ENCODE peak calls at places on chromosomes 6 and 20, in seven cellular contexts. G is GM13977; X is A673; H is epithelial cell of proximal tubule; S is activated CD8-positive, alpha-beta T cell treated with anti-CD3 and anti-CD28 coated beads for 36 hours; Y is WTC11; D is foreskin fibroblast. K is an unnamed sample.

GRCh38 chr6:148866657-148867268 is 119.9 kb downstream of the UST start:
- DNase-seq in S (no peak), G (peak; percentile 73), D (no peak), X (no peak), Y (no peak), H (no peak), K (peak; percentile 60)

GRCh38 chr20:9996944-9997343 is 37.8 kb upstream of the ANKEF1 start:
- DNase-seq in G (no peak), H (no peak), Y (no peak), S (no peak), X (no peak), D (peak; percentile 73), K (no peak)

GRCh38 chr6:6975395-6976111 is 132.2 kb upstream of the RREB1 start:
- DNase-seq in D (no peak), H (no peak), S (no peak), X (no peak), G (no peak), Y (no peak), K (no peak)

GRCh38 chr20:50151034-50151743 is 2.3 kb downstream of the PEDS1 start:
- DNase-seq in G (no peak), H (no peak), D (no peak), X (no peak), S (no peak), Y (no peak), K (no peak)

GRCh38 chr20:11716239-11716944 is 201.3 kb upstream of the BTBD3 start:
- DNase-seq in Y (peak; percentile 29), S (no peak), X (peak; percentile 60), G (no peak), D (peak; percentile 81), H (peak; percentile 61), K (no peak)

GRCh38 chr20:16020971-16021370 is 552.3 kb downstream of the KIF16B start:
- DNase-seq in H (peak; percentile 61), D (peak; percentile 70), X (no peak), S (no peak), G (no peak), Y (no peak), K (no peak)

GRCh38 chr20:63172726-63173125 is 43.2 kb downstream of the YTHDF1 start:
- DNase-seq in Y (peak; percentile 74), H (no peak), S (peak; percentile 58), X (no peak), D (no peak), G (peak; percentile 66), K (no peak)

GRCh38 chr6:149044394-149044965 is 273.0 kb upstream of the TAB2 start:
- DNase-seq in D (peak; percentile 74), H (no peak), S (no peak), G (no peak), X (no peak), Y (no peak), K (no peak)

GRCh38 chr6:10850728-10851127 is 12.4 kb upstream of the MAK start:
- DNase-seq in G (no peak), S (no peak), D (no peak), X (no peak), H (no peak), Y (no peak), K (no peak)

GRCh38 chr20:50916257-50916656 is 15.0 kb downstream of the ADNP start:
- DNase-seq in G (no peak), Y (no peak), D (peak; percentile 84), S (no peak), X (peak; percentile 62), H (no peak), K (no peak)

GRCh38 chr20:36468149-36469000 is 72.9 kb upstream of the MYL9 start:
- DNase-seq in D (peak; percentile 55), G (no peak), S (no peak), Y (no peak), X (no peak), H (no peak), K (no peak)

GRCh38 chr6:53593001-53593488 is 48.1 kb upstream of the GCLC start:
- DNase-seq in S (no peak), G (no peak), X (peak; percentile 6), H (no peak), Y (no peak), D (peak; percentile 7), K (no peak)

GRCh38 chr6:132937466-132937906 is 123.1 kb downstream of the RPS12 start:
- DNase-seq in H (peak; percentile 41), D (peak; percentile 58), S (peak; percentile 59), Y (peak; percentile 62), X (peak; percentile 63), G (peak; percentile 22), K (peak; percentile 17)

GRCh38 chr6:17846762-17847161 is 140.0 kb upstream of the NUP153 start:
- DNase-seq in H (no peak), X (no peak), S (no peak), G (no peak), Y (no peak), D (no peak), K (no peak)

GRCh38 chr6:42505377-42505702 is 53.6 kb upstream of the TRERF1 start:
- DNase-seq in G (no peak), D (peak; percentile 68), X (no peak), H (no peak), Y (no peak), S (no peak), K (no peak)

GRCh38 chr6:44222987-44223470 is 366 bp upstream of the SLC29A1 start:
- DNase-seq in Y (no peak), X (peak; percentile 37), D (no peak), S (peak; percentile 26), H (no peak), G (no peak), K (no peak)

GRCh38 chr20:61271273-61272221 is 19.5 kb downstream of the CDH4 start:
- DNase-seq in Y (no peak), D (peak; percentile 36), X (peak; percentile 80), G (no peak), H (no peak), S (no peak), K (no peak)

GRCh38 chr6:125154184-125155135 is 887 bp downstream of the TPD52L1 start:
- DNase-seq in G (peak; percentile 46), S (peak; percentile 51), X (peak; percentile 26), D (peak; percentile 36), H (peak; percentile 42), Y (peak; percentile 42), K (peak; percentile 19)

GRCh38 chr20:51763965-51764602 is 4.1 kb downstream of the ATP9A start:
- DNase-seq in H (no peak), Y (no peak), X (no peak), D (peak; percentile 42), G (no peak), S (no peak), K (no peak)

GRCh38 chr6:14858808-14859207 is 387.1 kb upstream of the JARID2 start:
- DNase-seq in H (no peak), S (peak; percentile 41), G (no peak), D (no peak), Y (no peak), X (no peak), K (no peak)

GRCh38 chr20:43034981-43035724 is 154.6 kb downstream of the PTPRT start:
- DNase-seq in Y (no peak), S (no peak), H (no peak), D (no peak), G (no peak), X (no peak), K (no peak)

GRCh38 chr6:26053929-26054658 is 33.1 kb upstream of the HFE start:
- DNase-seq in S (no peak), G (no peak), X (peak; percentile 30), H (no peak), D (peak; percentile 44), Y (no peak), K (no peak)

GRCh38 chr20:9344080-9344920 is 170.1 kb upstream of the LAMP5 start:
- DNase-seq in G (no peak), H (peak; percentile 52), D (peak; percentile 55), S (no peak), Y (no peak), X (peak; percentile 48), K (no peak)

GRCh38 chr6:69987550-69987949 is 121.2 kb downstream of the COL19A1 start:
- DNase-seq in S (no peak), X (no peak), Y (no peak), D (no peak), H (no peak), G (no peak), K (no peak)

GRCh38 chr20:51184289-51184688 is 161.4 kb upstream of the KCNG1 start:
- DNase-seq in D (no peak), X (no peak), S (no peak), Y (no peak), G (no peak), H (no peak), K (no peak)

GRCh38 chr6:4135665-4136353 is 434 bp upstream of the ECI2 start:
- DNase-seq in H (no peak), X (peak; percentile 96), Y (peak; percentile 95), S (peak; percentile 97), D (peak; percentile 98), G (peak; percentile 99), K (peak; percentile 99)
- TF ChIP-seq CTCF in H (no peak), X (no peak), Y (no peak), S (no peak), D (no peak), G (no peak), K (no peak)

GRCh38 chr20:60249436-60249835 is 291.2 kb downstream of the CDH26 start:
- DNase-seq in X (peak; percentile 21), H (peak; percentile 78), S (no peak), G (no peak), D (peak; percentile 98), Y (no peak), K (no peak)
- TF ChIP-seq CTCF in X (no peak), H (no peak), S (no peak), G (no peak), D (no peak), Y (no peak), K (no peak)

DNA sequence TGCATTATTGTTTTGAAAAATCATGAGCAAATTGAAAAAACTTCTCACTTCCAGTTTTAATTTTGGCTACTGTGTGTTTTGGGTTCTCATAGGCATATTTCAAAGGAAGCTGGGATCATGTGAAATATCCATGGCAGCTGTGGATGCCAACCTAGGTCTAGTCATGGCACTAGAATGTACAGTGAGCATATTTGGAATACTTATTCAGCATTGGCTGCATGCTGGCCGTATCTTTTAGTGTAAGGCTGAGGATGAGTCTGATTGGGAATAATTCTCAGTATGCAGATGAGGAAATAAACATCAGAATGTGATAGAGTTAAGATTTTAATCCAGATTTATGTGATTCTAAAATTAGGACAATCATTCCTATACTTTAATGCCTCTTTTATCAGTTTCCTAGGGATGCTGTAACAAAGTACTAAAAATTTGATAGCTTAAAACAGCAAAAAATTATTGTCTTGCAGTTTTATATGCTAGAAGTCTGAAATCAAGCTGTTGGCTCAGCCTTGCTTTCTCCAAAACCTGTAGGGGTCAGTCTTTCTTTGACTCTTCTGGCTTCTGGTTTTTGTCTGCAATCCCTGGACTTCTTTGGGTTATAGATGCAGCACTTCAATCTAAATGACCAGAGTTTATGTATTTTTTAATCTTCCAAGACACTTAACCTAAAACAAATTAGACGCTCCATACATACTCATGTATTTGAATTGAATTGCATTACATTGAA is 37.7 kb upstream of the DEFB112 start:
- DNase-seq in X (no peak), S (no peak), G (no peak), D (peak; percentile 41), H (no peak), Y (no peak), K (no peak)
- TF ChIP-seq CTCF in X (no peak), S (no peak), G (no peak), D (peak; percentile 23), H (peak; percentile 37), Y (no peak), K (no peak)

DNA sequence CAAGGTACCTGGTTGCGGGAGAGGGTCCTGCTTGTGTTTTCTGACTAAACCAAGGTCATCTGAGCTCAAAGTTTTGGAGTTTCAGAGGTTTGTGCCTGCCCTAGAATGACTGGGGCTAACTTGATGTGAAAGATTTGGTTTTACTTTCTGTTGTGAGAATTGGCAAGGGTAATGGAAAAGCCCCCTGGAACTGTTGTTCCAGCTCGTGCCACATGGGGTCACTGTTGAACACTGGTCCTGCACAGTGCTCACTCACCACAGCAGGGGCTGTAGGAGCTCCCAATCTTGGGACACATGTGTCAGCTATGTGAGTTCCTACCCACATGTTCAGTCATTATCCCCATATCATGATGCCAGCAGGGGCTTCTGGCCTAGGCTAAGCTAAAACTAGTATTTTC is 6.5 kb downstream of the TGM6 start:
- DNase-seq in D (peak; percentile 11), X (peak; percentile 54), Y (peak; percentile 73), G (peak; percentile 65), S (peak; percentile 80), H (no peak), K (peak; percentile 60)
- TF ChIP-seq CTCF in D (peak; percentile 41), X (peak; percentile 69), Y (peak; percentile 50), G (peak; percentile 58), S (peak; percentile 69), H (peak; percentile 53), K (peak; percentile 40)

K was measured in GM10248.